ENCODE peak calls at places on chromosomes 7 and 10, in four cellular contexts. G is CD4-positive, alpha-beta memory T cell; S is esophagus squamous epithelium; K is cardiac muscle cell. Q is an unnamed sample. For H3K4me1 and H3K36me3, the result is how much of the 10 kb centered on the place peaks cover.

GRCh38 chr10:13615650-13616049 is 28.9 kb downstream of the PRPF18 start:
- DNase-seq in G (no peak), S (no peak), K (no peak), Q (no peak)

GRCh38 chr10:123517376-123517775 is 148.8 kb upstream of the GPR26 start:
- DNase-seq in K (no peak), S (no peak), G (no peak), Q (no peak)

GRCh38 chr7:32594965-32595364 is 99.7 kb downstream of the AVL9 start:
- DNase-seq in S (no peak), K (no peak), G (no peak), Q (no peak)

GRCh38 chr7:102122026-102122425 is 164.6 kb upstream of the SH2B2 start:
- DNase-seq in S (no peak), K (no peak), G (no peak), Q (no peak)

GRCh38 chr10:61744469-61744868 is 81.7 kb downstream of the CABCOCO1 start:
- DNase-seq in K (no peak), G (no peak), S (no peak), Q (no peak)

GRCh38 chr10:49081532-49082275 is 33.6 kb downstream of the VSTM4 start:
- DNase-seq in S (no peak), K (peak), G (no peak), Q (no peak)

GRCh38 chr10:121791761-121792160 is 136.1 kb downstream of the ATE1 start:
- DNase-seq in S (no peak), G (no peak), K (no peak), Q (no peak)

GRCh38 chr7:124101173-124101768 is 68.4 kb upstream of the TMEM229A start:
- DNase-seq in S (no peak), K (peak), G (no peak), Q (no peak)

GRCh38 chr10:109969907-109970306 is 37.9 kb upstream of the ADD3 start:
- DNase-seq in G (no peak), K (no peak), S (no peak), Q (no peak)

GRCh38 chr10:19385846-19386455 is 337.4 kb downstream of the MALRD1 start:
- DNase-seq in S (no peak), G (no peak), K (no peak), Q (no peak)

GRCh38 chr10:2463301-2463700 is 604.0 kb upstream of the PFKP start:
- DNase-seq in G (no peak), K (no peak), S (no peak), Q (no peak)

GRCh38 chr7:151552352-151553028 is 32.8 kb upstream of the RHEB start:
- DNase-seq in K (no peak), G (no peak), S (no peak), Q (peak)

GRCh38 chr10:100567249-100567648 is 31.5 kb downstream of the HIF1AN start:
- DNase-seq in G (no peak), K (no peak), S (no peak), Q (no peak)

GRCh38 chr7:40800771-40801170 is 666.0 kb downstream of the SUGCT start:
- DNase-seq in K (peak), S (no peak), G (no peak), Q (peak)

GRCh38 chr7:71377062-71377461 is 245.1 kb downstream of the GALNT17 start:
- DNase-seq in K (no peak), G (no peak), S (no peak), Q (no peak)

GRCh38 chr10:49615213-49615612 is 1.4 kb downstream of the CHAT start:
- DNase-seq in S (no peak), G (no peak), K (no peak), Q (no peak)

GRCh38 chr10:85544956-85545355 is 821.6 kb downstream of the GRID1 start:
- DNase-seq in G (no peak), S (no peak), K (no peak), Q (no peak)

GRCh38 chr7:140059288-140060242 is 3.2 kb downstream of the PARP12 start:
- DNase-seq in G (peak), K (no peak), S (no peak), Q (no peak)

GRCh38 chr10:78511324-78512204 is 477.9 kb downstream of the RPS24 start:
- DNase-seq in S (no peak), G (no peak), K (no peak), Q (no peak)

GRCh38 chr7:19203686-19204085 is 58.5 kb upstream of the FERD3L start:
- DNase-seq in G (no peak), K (no peak), S (no peak), Q (no peak)

GRCh38 chr7:133024604-133025003 is 57.3 kb downstream of the CHCHD3 start:
- DNase-seq in K (no peak), S (no peak), G (no peak), Q (no peak)

GRCh38 chr10:58266003-58266825 is 1.5 kb downstream of the IPMK start:
- DNase-seq in K (peak), G (peak), S (no peak), Q (peak)

GRCh38 chr10:61990761-61991135 is 89.2 kb downstream of the ARID5B start:
- DNase-seq in K (no peak), G (no peak), S (no peak), Q (no peak)

GRCh38 chr10:119210633-119211032 is 3.3 kb downstream of the GRK5 start:
- DNase-seq in K (no peak), S (no peak), G (no peak), Q (no peak)
- H3K4me1 ChIP-seq in K (under half), S (under half), G (half or more), Q (under half)

DNA sequence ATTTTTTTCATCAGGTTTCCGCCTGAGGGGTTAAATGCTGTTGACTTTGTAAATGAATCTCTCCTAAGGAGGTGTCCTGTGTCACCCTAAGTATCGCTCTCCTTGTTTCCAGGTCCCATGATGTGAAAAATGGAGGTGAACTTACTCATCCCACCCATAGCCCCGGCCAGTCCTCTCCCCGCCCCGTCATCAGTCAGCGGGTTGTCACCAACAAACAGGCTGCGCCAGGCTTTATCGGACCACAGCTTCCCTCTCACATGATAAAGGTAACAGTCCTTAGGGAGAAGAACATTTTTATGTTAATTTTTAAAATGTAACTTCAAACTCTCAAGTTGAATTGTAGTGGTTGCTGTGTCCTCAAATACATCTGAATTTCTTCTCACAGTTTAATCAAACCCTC is 116.5 kb downstream of the ANKRD61 start:
- DNase-seq in K (no peak), G (no peak), S (no peak), Q (no peak)
- H3K36me3 ChIP-seq in K (half or more), G (half or more), S (under half), Q (under half)

GRCh38 chr10:69324583-69324982 is 46.3 kb downstream of the HK1 start:
- DNase-seq in K (no peak), S (no peak), G (no peak), Q (no peak)

GRCh38 chr10:69329721-69330178 is 51.5 kb downstream of the HK1 start:
- DNase-seq in G (no peak), S (no peak), K (no peak), Q (no peak)

GRCh38 chr10:69327463-69328345 is 49.4 kb downstream of the HK1 start:
- DNase-seq in S (no peak), G (peak), K (peak), Q (peak)

GRCh38 chr10:69328346-69328687 is 50.0 kb downstream of the HK1 start:
- DNase-seq in G (no peak), S (no peak), K (no peak), Q (no peak)

DNA sequence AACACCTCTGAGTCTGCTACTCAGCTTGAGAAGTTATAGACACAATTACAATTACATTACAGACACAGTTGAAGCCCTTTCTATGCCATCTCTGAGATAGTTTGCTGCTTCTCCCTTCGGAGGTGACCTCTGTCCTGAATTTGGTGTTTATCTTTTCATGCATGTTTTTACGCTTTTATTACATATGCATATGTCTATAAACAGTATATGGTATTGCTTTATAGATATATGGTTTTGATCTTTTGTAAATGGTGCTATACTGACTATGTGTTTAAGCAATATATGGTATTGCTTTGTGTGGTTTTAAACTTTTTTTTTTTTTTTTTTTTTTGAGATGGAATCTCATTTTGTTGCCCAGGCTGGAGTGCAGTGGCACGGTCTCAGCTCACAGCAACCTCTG is 48.4 kb downstream of the HK1 start:
- DNase-seq in K (no peak), S (no peak), G (no peak), Q (no peak)
- H3K4me1 ChIP-seq in K (half or more), S (under half), G (half or more), Q (half or more)

GRCh38 chr10:12010353-12010752 is 32.3 kb downstream of the UPF2 start:
- DNase-seq in G (no peak), K (no peak), S (no peak), Q (no peak)
- H3K36me3 ChIP-seq in G (under half), K (under half), S (under half), Q (under half)